ENCODE peak calls at places on chromosomes 2 and 18, in seven cellular contexts. N is MM.1S, K is fibroblast of lung, W is GM12865, U is A549, T is GM12878, P is epithelial cell of esophagus. Q is an unnamed sample.

GRCh38 chr2:240992572-240993291 is 5.7 kb upstream of the SNED1 start:
- DNase-seq in N (no peak), K (no peak), W (no peak), U (no peak), T (no peak), P (no peak), Q (no peak)

GRCh38 chr2:31254237-31255203 is 20.6 kb downstream of the EHD3 start:
- DNase-seq in N (no peak), K (no peak), W (no peak), U (no peak), T (no peak), P (peak; percentile 56), Q (no peak)

GRCh38 chr2:206354129-206354528 is 79.7 kb downstream of the ZDBF2 start:
- DNase-seq in N (peak; percentile 88), K (no peak), W (peak; percentile 72), U (no peak), T (no peak), P (no peak), Q (no peak)

GRCh38 chr2:204177977-204178522 is 241.5 kb downstream of the ICOS start:
- DNase-seq in N (peak; percentile 45), K (peak; percentile 9), W (peak; percentile 50), U (peak; percentile 16), T (peak; percentile 1), P (peak; percentile 48), Q (peak; percentile 28)

GRCh38 chr2:45833301-45833967 is 182.0 kb downstream of the PRKCE start:
- DNase-seq in N (no peak), K (no peak), W (peak; percentile 24), U (no peak), T (no peak), P (no peak), Q (no peak)

GRCh38 chr2:8196311-8196710 is 485.5 kb upstream of the ID2 start:
- DNase-seq in N (no peak), K (peak; percentile 23), W (no peak), U (no peak), T (no peak), P (no peak), Q (no peak)

GRCh38 chr2:203394519-203395227 is 66.5 kb downstream of the ABI2 start:
- DNase-seq in N (no peak), K (no peak), W (no peak), U (peak; percentile 59), T (no peak), P (no peak), Q (no peak)

GRCh38 chr2:225512873-225513580 is 113.5 kb downstream of the NYAP2 start:
- DNase-seq in N (no peak), K (peak; percentile 59), W (no peak), U (peak; percentile 53), T (no peak), P (peak; percentile 13), Q (no peak)

GRCh38 chr18:23208600-23208999 is 73.3 kb downstream of the CABLES1 start:
- DNase-seq in N (no peak), K (no peak), W (no peak), U (no peak), T (no peak), P (no peak), Q (no peak)

GRCh38 chr18:72762505-72763122 is 105.2 kb downstream of the NETO1 start:
- DNase-seq in N (peak; percentile 72), K (peak; percentile 76), W (peak; percentile 62), U (peak; percentile 49), T (peak; percentile 12), P (peak; percentile 70), Q (peak; percentile 29)

GRCh38 chr2:224056889-224057288 is 17.8 kb upstream of the SERPINE2 start:
- DNase-seq in N (no peak), K (no peak), W (no peak), U (no peak), T (no peak), P (no peak), Q (no peak)

GRCh38 chr2:41026613-41027012 is 574.7 kb upstream of the SLC8A1 start:
- DNase-seq in N (no peak), K (no peak), W (no peak), U (no peak), T (no peak), P (no peak), Q (no peak)

GRCh38 chr2:222887124-222887523 is 26.3 kb downstream of the ACSL3 start:
- DNase-seq in N (no peak), K (no peak), W (no peak), U (no peak), T (no peak), P (peak; percentile 91), Q (no peak)

GRCh38 chr2:227455200-227455599 is 16.8 kb upstream of the AGFG1 start:
- DNase-seq in N (no peak), K (no peak), W (no peak), U (no peak), T (no peak), P (no peak), Q (no peak)

GRCh38 chr2:215286309-215286708 is 25.6 kb upstream of the ATIC start:
- DNase-seq in N (no peak), K (no peak), W (no peak), U (no peak), T (no peak), P (no peak), Q (no peak)

GRCh38 chr2:215288112-215288815 is 23.6 kb upstream of the ATIC start:
- DNase-seq in N (no peak), K (no peak), W (no peak), U (no peak), T (no peak), P (no peak), Q (no peak)

GRCh38 chr2:215293879-215294278 is 18.0 kb upstream of the ATIC start:
- DNase-seq in N (peak; percentile 18), K (no peak), W (no peak), U (no peak), T (no peak), P (no peak), Q (no peak)

GRCh38 chr2:215290980-215291599 is 20.8 kb upstream of the ATIC start:
- DNase-seq in N (no peak), K (no peak), W (no peak), U (no peak), T (no peak), P (no peak), Q (no peak)
- TF ChIP-seq CTCF in N (no peak), K (no peak), W (no peak), U (no peak), T (no peak), P (no peak), Q (no peak)

DNA sequence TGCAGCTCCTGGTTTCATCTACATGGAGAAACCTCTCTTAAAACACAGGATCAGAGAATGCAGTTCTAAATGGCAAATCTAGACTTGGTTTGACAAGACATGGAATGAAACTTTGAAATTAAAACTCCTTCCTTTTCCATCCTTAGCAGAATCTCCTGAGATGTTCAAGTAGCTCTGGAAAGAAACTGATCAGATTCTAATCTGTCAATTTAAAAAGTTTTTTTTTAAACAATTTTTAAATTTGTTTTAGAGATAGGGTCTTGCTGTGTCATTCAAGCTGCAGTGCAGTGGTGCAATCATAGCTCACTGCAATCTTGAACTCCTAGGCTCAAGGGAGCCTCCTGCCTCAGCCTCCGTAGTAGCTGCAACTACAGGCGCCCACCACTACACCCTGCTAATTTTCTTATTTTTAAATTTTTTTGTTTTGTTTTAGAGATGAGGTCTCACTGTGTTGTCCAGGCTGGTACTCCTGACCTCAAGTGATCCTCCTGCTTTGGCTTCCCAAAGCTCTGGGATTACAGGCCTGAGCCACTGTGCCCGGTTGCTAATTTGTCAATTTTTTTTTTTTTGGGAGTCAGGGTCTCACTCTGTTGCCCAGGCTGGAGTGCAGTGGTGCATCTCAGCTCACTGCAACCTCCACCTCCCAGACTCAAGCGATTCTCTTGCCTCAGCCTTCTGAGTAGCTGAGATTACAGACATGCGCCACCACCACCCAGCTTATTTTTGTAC is 216.7 kb downstream of the TGIF1 start:
- DNase-seq in N (no peak), K (no peak), W (no peak), U (no peak), T (no peak), P (no peak), Q (no peak)
- TF ChIP-seq CTCF in N (no peak), K (no peak), W (no peak), U (no peak), T (no peak), P (no peak), Q (no peak)

GRCh38 chr18:58671941-58672565 is 788 bp downstream of the MALT1 start:
- DNase-seq in N (peak; percentile 46), K (peak; percentile 36), W (peak; percentile 63), U (peak; percentile 39), T (no peak), P (peak; percentile 91), Q (no peak)

GRCh38 chr18:58669731-58670379 is 1.4 kb upstream of the MALT1 start:
- DNase-seq in N (no peak), K (peak; percentile 25), W (peak; percentile 63), U (peak; percentile 66), T (peak; percentile 31), P (peak; percentile 96), Q (no peak)

GRCh38 chr18:58670561-58671121 is 624 bp upstream of the MALT1 start:
- DNase-seq in N (no peak), K (no peak), W (no peak), U (peak; percentile 8), T (no peak), P (no peak), Q (no peak)

GRCh38 chr18:58668897-58669296 is 2.4 kb upstream of the MALT1 start:
- DNase-seq in N (no peak), K (peak; percentile 29), W (no peak), U (no peak), T (no peak), P (peak; percentile 77), Q (no peak)

DNA sequence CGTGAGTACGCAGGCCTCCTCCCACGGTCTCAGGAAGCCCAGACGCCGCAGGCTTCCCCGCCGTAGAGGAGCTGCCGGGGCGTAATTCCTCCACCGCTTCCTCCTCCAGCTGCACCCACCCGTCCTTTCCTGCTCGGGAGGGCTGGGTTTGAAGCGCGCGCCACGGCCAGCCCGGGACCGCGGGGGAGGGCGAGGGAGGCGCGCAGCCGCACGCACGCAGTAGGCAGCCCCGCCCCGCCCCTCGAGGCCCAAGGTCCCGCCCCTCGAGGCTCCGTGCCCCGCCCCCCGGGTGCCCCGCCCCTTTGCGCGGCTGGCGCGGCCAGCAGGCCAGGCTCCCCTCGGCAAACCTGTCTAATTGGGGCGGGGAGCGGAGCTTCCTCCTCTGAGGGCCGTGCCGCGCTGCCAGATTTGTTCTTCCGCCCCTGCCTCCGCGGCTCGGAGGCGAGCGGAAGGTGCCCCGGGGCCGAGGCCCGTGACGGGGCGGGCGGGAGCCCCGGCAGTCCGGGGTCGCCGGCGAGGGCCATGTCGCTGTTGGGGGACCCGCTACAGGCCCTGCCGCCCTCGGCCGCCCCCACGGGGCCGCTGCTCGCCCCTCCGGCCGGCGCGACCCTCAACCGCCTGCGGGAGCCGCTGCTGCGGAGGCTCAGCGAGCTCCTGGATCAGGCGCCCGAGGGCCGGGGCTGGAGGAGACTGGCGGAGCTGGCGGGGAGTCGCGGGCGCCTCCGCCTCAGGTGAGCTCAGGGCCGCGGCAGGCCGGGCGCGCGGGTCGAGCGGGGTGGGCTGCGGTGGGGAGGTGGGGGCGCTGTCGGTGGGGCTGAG is at the start of gene MALT1:
- DNase-seq in N (peak; percentile 96), K (peak; percentile 87), W (peak; percentile 97), U (peak; percentile 88), T (peak; percentile 75), P (peak; percentile 95), Q (peak; percentile 95)
- TF ChIP-seq CTCF in N (no peak), K (no peak), W (no peak), U (peak; percentile 9), T (no peak), P (no peak), Q (peak; percentile 1)

DNA sequence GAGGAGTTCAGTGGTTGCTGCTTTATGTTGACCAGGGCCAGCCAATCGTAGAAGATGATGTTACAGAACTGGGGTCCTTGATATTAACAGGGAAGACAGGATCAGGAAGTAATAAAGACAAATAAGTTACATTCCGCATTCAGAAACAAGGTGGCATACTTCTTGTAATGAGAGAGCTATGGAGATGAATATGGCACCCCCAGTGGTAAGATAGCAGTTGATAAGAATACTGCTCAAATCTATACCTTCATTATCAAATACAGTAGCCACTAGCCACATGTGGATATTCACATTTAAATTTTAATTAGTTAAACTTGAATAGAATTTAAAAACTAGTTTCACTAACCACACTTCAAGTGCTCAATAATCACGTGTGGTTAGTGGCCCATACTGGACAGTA is 290.4 kb upstream of the RBMS1 start:
- DNase-seq in N (no peak), K (no peak), W (no peak), U (peak; percentile 17), T (no peak), P (no peak), Q (no peak)
- TF ChIP-seq CTCF in N (peak; percentile 16), K (no peak), W (no peak), U (peak; percentile 18), T (no peak), P (peak; percentile 10), Q (no peak)

Q was measured in GM10248.